ENCODE peak calls at places on chromosome 14, in ten cellular contexts. F is nucleus accumbens, S is iPS-NIHi11, R is activated T-helper 1 cell treated with Interleukin-2 at 50 U/mL for 16 hours, O is IMR-90, T is substantia nigra, W is left lobe of liver, L is globus pallidus, V is sciatic nerve, I is HAP-1. C is an unnamed sample.

GRCh38 chr14:88710709-88711108 is 82.0 kb downstream of the EML5 start:
- DNase-seq in F (no peak), S (no peak), R (no peak), O (no peak), T (no peak), W (no peak), L (no peak), V (no peak), I (no peak), C (no peak)

GRCh38 chr14:21711360-21711961 is 37.8 kb upstream of the OR4E1 start:
- DNase-seq in F (no peak), S (peak), R (no peak), O (peak), T (no peak), W (no peak), L (peak), V (no peak), I (peak), C (peak)

GRCh38 chr14:76337619-76338545 is 38.1 kb upstream of the ESRRB start:
- DNase-seq in F (peak), S (no peak), R (no peak), O (no peak), T (no peak), W (no peak), L (no peak), V (no peak), I (no peak), C (no peak)

GRCh38 chr14:104512061-104512460 is 67.5 kb upstream of the C14orf180 start:
- DNase-seq in F (no peak), S (no peak), R (no peak), O (no peak), T (no peak), W (no peak), L (no peak), V (no peak), I (no peak), C (no peak)

GRCh38 chr14:76768671-76769500 is 7.6 kb downstream of the VASH1 start:
- DNase-seq in F (no peak), S (no peak), R (no peak), O (no peak), T (no peak), W (peak), L (no peak), V (no peak), I (no peak), C (no peak)

GRCh38 chr14:76715102-76715926 is 46.0 kb upstream of the VASH1 start:
- DNase-seq in F (no peak), S (no peak), R (no peak), O (no peak), T (no peak), W (peak), L (no peak), V (no peak), I (peak), C (no peak)

GRCh38 chr14:104249706-104250105 is 111.3 kb downstream of the KIF26A start:
- DNase-seq in F (no peak), S (no peak), R (no peak), O (no peak), T (no peak), W (no peak), L (no peak), V (no peak), I (no peak), C (no peak)

GRCh38 chr14:69059658-69060648 is 80.9 kb upstream of the ACTN1 start:
- DNase-seq in F (no peak), S (no peak), R (no peak), O (peak), T (no peak), W (no peak), L (no peak), V (no peak), I (no peak), C (peak)

GRCh38 chr14:77200406-77200985 is 18.9 kb downstream of the TMEM63C start:
- DNase-seq in F (no peak), S (no peak), R (no peak), O (no peak), T (no peak), W (no peak), L (no peak), V (no peak), I (no peak), C (no peak)

GRCh38 chr14:71135911-71136310 is 228.7 kb downstream of the PCNX1 start:
- DNase-seq in F (no peak), S (no peak), R (no peak), O (no peak), T (no peak), W (no peak), L (no peak), V (no peak), I (no peak), C (no peak)

GRCh38 chr14:42911642-42912041 is 1305.0 kb downstream of the LRFN5 start:
- DNase-seq in F (no peak), S (no peak), R (no peak), O (peak), T (no peak), W (no peak), L (no peak), V (no peak), I (no peak), C (no peak)

GRCh38 chr14:102029956-102030355 is 56.9 kb downstream of the HSP90AA1 start:
- DNase-seq in F (no peak), S (no peak), R (no peak), O (peak), T (no peak), W (no peak), L (no peak), V (no peak), I (no peak), C (peak)

GRCh38 chr14:75648066-75648838 is 12.4 kb downstream of the ERG28 start:
- DNase-seq in F (no peak), S (peak), R (no peak), O (peak), T (no peak), W (peak), L (no peak), V (no peak), I (no peak), C (peak)

C was measured in trophoblast cell.